ENCODE peak calls at places on chromosomes 13 and 19, in four cellular contexts. Y, S, G and K are unnamed samples.

GRCh38 chr19:2634960-2635359 is 67.5 kb downstream of the GNG7 start:
- DNase-seq in G (no peak), S (no peak), Y (no peak), K (no peak)

GRCh38 chr13:40566811-40567210 is 99.6 kb downstream of the FOXO1 start:
- DNase-seq in S (no peak), Y (no peak), G (no peak), K (no peak)

GRCh38 chr19:39918183-39918651 is 16.2 kb downstream of the FCGBP start:
- DNase-seq in G (no peak), S (no peak), Y (no peak), K (no peak)

GRCh38 chr19:4567584-4568071 is 8.1 kb upstream of the SEMA6B start:
- DNase-seq in S (peak), G (peak), Y (peak), K (peak)

GRCh38 chr13:110136660-110137585 is 170.0 kb downstream of the COL4A1 start:
- DNase-seq in G (no peak), Y (no peak), S (no peak), K (no peak)

GRCh38 chr19:43700368-43701015 is 15.4 kb upstream of the IRGC start:
- DNase-seq in G (peak), Y (no peak), S (peak), K (no peak)

GRCh38 chr19:12034196-12034595 is 1.3 kb downstream of the ZNF433 start:
- DNase-seq in Y (no peak), S (no peak), G (peak), K (no peak)

GRCh38 chr13:45409993-45410392 is 8.2 kb downstream of the SLC25A30 start:
- DNase-seq in S (no peak), G (no peak), Y (no peak), K (no peak)

GRCh38 chr19:41746593-41747227 is 8.6 kb upstream of the CEACAM6 start:
- DNase-seq in G (peak), S (no peak), Y (peak), K (peak)

GRCh38 chr13:67048084-67048792 is 181.9 kb downstream of the PCDH9 start:
- DNase-seq in S (no peak), Y (no peak), G (peak), K (peak)

GRCh38 chr19:18604820-18605159 is 1.8 kb downstream of the CRLF1 start:
- DNase-seq in S (no peak), G (no peak), Y (no peak), K (no peak)

GRCh38 chr19:34766386-34766785 is 6.6 kb downstream of the ZNF599 start:
- DNase-seq in Y (no peak), G (no peak), S (no peak), K (no peak)

GRCh38 chr19:13062317-13062716 is 40.3 kb downstream of the LYL1 start:
- DNase-seq in S (no peak), G (no peak), Y (no peak), K (no peak)

GRCh38 chr19:18020212-18021067 is 12.5 kb downstream of the ARRDC2 start:
- DNase-seq in Y (no peak), S (peak), G (no peak), K (no peak)

GRCh38 chr13:50365300-50365682 is 350.0 kb downstream of the KCNRG start:
- DNase-seq in G (no peak), Y (peak), S (no peak), K (no peak)

GRCh38 chr19:1074512-1075283 is 7.7 kb downstream of the ARHGAP45 start:
- DNase-seq in Y (peak), S (peak), G (no peak), K (peak)

GRCh38 chr13:46620029-46620428 is 67.1 kb downstream of the LRCH1 start:
- DNase-seq in G (no peak), Y (no peak), S (no peak), K (no peak)

GRCh38 chr19:35253316-35254286 is 4.8 kb downstream of the LSR start:
- DNase-seq in S (no peak), G (no peak), Y (no peak), K (no peak)

GRCh38 chr19:8001651-8001994 is 3.8 kb downstream of the ELAVL1 start:
- DNase-seq in Y (no peak), G (no peak), S (no peak), K (no peak)

GRCh38 chr19:8209965-8210659 is 942 bp downstream of the CERS4 start:
- DNase-seq in G (no peak), Y (no peak), S (no peak), K (peak)

GRCh38 chr13:35761440-35762252 is 285.2 kb upstream of the MAB21L1 start:
- DNase-seq in S (no peak), G (no peak), Y (no peak), K (no peak)